ENCODE peak calls at places on chromosomes 13 and 19, in seven cellular contexts. Z is heart left ventricle, D is AG10803, K is fibroblast of lung, A is K562, S is HCT116, I is cardiac muscle cell. H is an unnamed sample.

GRCh38 chr19:31104451-31104850 is 244.8 kb downstream of the TSHZ3 start:
- DNase-seq in A (no peak), D (no peak), S (no peak), K (no peak), I (no peak), Z (no peak), H (no peak)

GRCh38 chr13:112391747-112392146 is 15.6 kb downstream of the SPACA7 start:
- DNase-seq in Z (no peak), S (no peak), I (no peak), D (no peak), A (no peak), K (no peak), H (no peak)

GRCh38 chr13:45121421-45121820 is 1.1 kb downstream of the GTF2F2 start:
- DNase-seq in Z (no peak), D (peak), K (peak), I (peak), S (peak), A (peak), H (no peak)

GRCh38 chr19:41997121-41997850 is 3.3 kb upstream of the ATP1A3 start:
- DNase-seq in D (peak), I (peak), S (no peak), A (peak), K (peak), Z (no peak), H (no peak)

GRCh38 chr13:91133941-91134772 is 213.3 kb upstream of the MIR17HG start:
- DNase-seq in Z (no peak), D (peak), K (peak), S (peak), I (peak), A (peak), H (peak)

GRCh38 chr19:33333615-33334014 is 31.3 kb upstream of the CEBPA start:
- DNase-seq in Z (no peak), S (no peak), D (no peak), K (no peak), I (no peak), A (no peak), H (no peak)

GRCh38 chr13:32837973-32838940 is 178.0 kb upstream of the KL start:
- DNase-seq in I (no peak), A (no peak), Z (no peak), S (no peak), K (no peak), D (no peak), H (no peak)

GRCh38 chr19:56750658-56751057 is 79.1 kb upstream of the ZNF835 start:
- DNase-seq in S (no peak), K (no peak), D (no peak), Z (no peak), I (no peak), A (no peak), H (no peak)

GRCh38 chr13:97544041-97544765 is 110.2 kb downstream of the RAP2A start:
- DNase-seq in S (no peak), D (peak), A (no peak), K (peak), Z (no peak), I (peak), H (no peak)

GRCh38 chr13:24671367-24672117 is 8.7 kb upstream of the ATP12A start:
- DNase-seq in Z (no peak), S (peak), K (peak), I (peak), D (peak), A (peak), H (peak)
- H3K4me3 ChIP-seq in Z (no peak), S (peak), K (no peak), I (no peak), D (peak), A (no peak), H (peak)

GRCh38 chr19:46803555-46803954 is 15.2 kb upstream of the SLC1A5 start:
- DNase-seq in A (no peak), S (no peak), Z (no peak), I (no peak), K (no peak), D (no peak), H (no peak)

GRCh38 chr19:46809534-46810272 is 21.3 kb upstream of the SLC1A5 start:
- DNase-seq in K (no peak), D (no peak), I (no peak), Z (no peak), A (no peak), S (no peak), H (no peak)

GRCh38 chr19:46802152-46802551 is 13.8 kb upstream of the SLC1A5 start:
- DNase-seq in K (no peak), D (no peak), A (no peak), S (no peak), I (no peak), Z (no peak), H (no peak)

GRCh38 chr19:46806651-46807050 is 18.3 kb upstream of the SLC1A5 start:
- DNase-seq in S (no peak), K (no peak), Z (no peak), D (no peak), I (no peak), A (no peak), H (no peak)
- H3K4me3 ChIP-seq in S (no peak), K (no peak), Z (no peak), D (no peak), I (no peak), A (no peak), H (no peak)

GRCh38 chr19:18008814-18009213 is 844 bp downstream of the ARRDC2 start:
- DNase-seq in A (no peak), Z (no peak), K (no peak), S (no peak), I (no peak), D (no peak), H (no peak)
- H3K4me3 ChIP-seq in A (no peak), Z (peak), K (no peak), S (no peak), I (no peak), D (no peak), H (peak)

GRCh38 chr13:51767100-51767499 is 36.9 kb downstream of the DHRS12 start:
- DNase-seq in K (no peak), D (no peak), Z (no peak), I (no peak), S (no peak), A (no peak), H (no peak)

GRCh38 chr13:51761638-51762350 is 42.2 kb downstream of the DHRS12 start:
- DNase-seq in A (no peak), Z (peak), K (no peak), S (no peak), I (no peak), D (peak), H (no peak)

GRCh38 chr13:51763486-51763885 is 40.5 kb downstream of the DHRS12 start:
- DNase-seq in I (no peak), S (no peak), Z (no peak), A (no peak), K (no peak), D (no peak), H (no peak)

GRCh38 chr13:51765142-51765515 is 38.8 kb downstream of the DHRS12 start:
- DNase-seq in S (no peak), I (no peak), K (peak), A (no peak), D (peak), Z (no peak), H (no peak)

DNA sequence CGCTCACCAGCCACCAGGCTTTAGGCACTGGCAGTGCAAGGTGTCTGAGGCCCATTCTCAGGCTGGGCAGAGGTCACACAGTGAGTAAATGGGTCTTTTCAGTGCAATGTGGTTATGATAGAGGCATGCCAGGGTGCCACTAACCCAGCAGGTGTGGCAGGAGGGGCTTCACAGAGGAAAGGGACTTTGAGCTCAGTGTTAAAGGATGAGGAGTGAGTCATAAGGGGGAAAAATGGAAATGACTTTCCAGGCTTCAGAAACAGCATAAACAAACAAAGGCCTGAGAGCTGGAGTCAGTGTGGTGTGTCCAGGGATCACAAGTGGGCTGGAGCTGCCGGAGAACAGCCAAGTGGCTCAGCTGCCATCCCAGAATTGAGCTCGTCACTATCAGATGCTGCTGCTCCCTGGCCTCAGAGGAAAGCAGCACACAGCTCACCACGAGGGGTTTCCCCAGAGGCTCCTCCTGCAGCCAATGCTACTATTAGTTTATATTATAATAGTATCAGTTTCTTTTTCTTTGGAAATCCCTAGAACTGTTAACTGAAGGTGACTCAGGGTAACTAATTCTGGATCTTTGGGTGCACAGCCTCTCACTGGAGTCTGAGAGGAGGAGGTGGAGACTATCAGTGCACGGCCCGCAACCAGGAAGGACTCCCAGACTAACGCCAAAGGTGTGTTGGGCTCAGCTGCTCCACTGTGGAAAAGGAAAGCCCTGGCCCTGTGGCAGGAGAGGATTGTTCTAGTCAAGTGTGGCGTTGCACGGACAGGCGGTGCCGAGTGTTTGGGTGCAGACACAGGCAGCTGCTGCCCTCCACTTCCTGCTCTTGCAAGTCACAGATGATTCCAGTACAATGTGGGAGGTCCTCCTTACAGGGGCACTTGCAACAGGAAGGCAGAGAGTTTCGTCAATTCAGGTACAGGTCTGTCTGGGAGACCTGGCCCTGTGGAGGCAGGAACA is 39.5 kb downstream of the DHRS12 start:
- DNase-seq in S (no peak), Z (peak), K (peak), I (peak), D (peak), A (no peak), H (peak)
- H3K4me3 ChIP-seq in S (no peak), Z (no peak), K (peak), I (no peak), D (no peak), A (no peak), H (no peak)

GRCh38 chr19:47093841-47094240 is 19.7 kb downstream of the ZC3H4 start:
- DNase-seq in Z (no peak), S (no peak), D (no peak), A (no peak), I (no peak), K (no peak), H (no peak)

GRCh38 chr19:47093254-47093653 is 20.3 kb downstream of the ZC3H4 start:
- DNase-seq in D (no peak), K (no peak), A (no peak), S (no peak), I (no peak), Z (no peak), H (no peak)

GRCh38 chr19:47095707-47096704 is 17.6 kb downstream of the ZC3H4 start:
- DNase-seq in S (peak), K (no peak), I (peak), Z (peak), A (no peak), D (no peak), H (peak)

GRCh38 chr19:47096721-47097120 is 16.9 kb downstream of the ZC3H4 start:
- DNase-seq in I (no peak), A (no peak), K (no peak), S (no peak), Z (peak), D (no peak), H (no peak)

GRCh38 chr19:47094557-47095517 is 18.7 kb downstream of the ZC3H4 start:
- DNase-seq in I (no peak), S (no peak), K (no peak), A (no peak), D (no peak), Z (no peak), H (no peak)
- H3K4me3 ChIP-seq in I (no peak), S (no peak), K (no peak), A (no peak), D (no peak), Z (no peak), H (no peak)

GRCh38 chr13:48412881-48413351 is at the start of gene LPAR6:
- DNase-seq in K (peak), D (peak), I (peak), A (no peak), Z (no peak), S (no peak), H (no peak)

GRCh38 chr13:48412100-48412556 is 785 bp downstream of the LPAR6 start:
- DNase-seq in S (no peak), Z (no peak), D (no peak), K (peak), A (no peak), I (peak), H (no peak)

GRCh38 chr13:48414501-48414900 is 1.6 kb upstream of the LPAR6 start:
- DNase-seq in K (no peak), A (no peak), S (no peak), D (no peak), Z (no peak), I (no peak), H (no peak)

GRCh38 chr13:48411281-48412099 is 1.4 kb downstream of the LPAR6 start:
- DNase-seq in D (no peak), I (peak), S (no peak), A (no peak), K (no peak), Z (no peak), H (no peak)

GRCh38 chr13:48410199-48410598 is 2.7 kb downstream of the LPAR6 start:
- DNase-seq in I (no peak), D (no peak), K (no peak), S (no peak), A (no peak), Z (no peak), H (no peak)
- H3K4me3 ChIP-seq in I (no peak), D (peak), K (peak), S (no peak), A (no peak), Z (peak), H (peak)

GRCh38 chr19:6076675-6077463 is 33.4 kb downstream of the RFX2 start:
- DNase-seq in K (peak), D (peak), Z (no peak), I (peak), S (no peak), A (no peak), H (peak)
- H3K4me3 ChIP-seq in K (no peak), D (peak), Z (no peak), I (no peak), S (no peak), A (no peak), H (peak)

GRCh38 chr13:110416131-110416584 is 109.1 kb downstream of the COL4A2 start:
- DNase-seq in Z (no peak), K (peak), D (peak), S (no peak), I (peak), A (no peak), H (no peak)

GRCh38 chr13:110414283-110414682 is 107.2 kb downstream of the COL4A2 start:
- DNase-seq in I (no peak), S (no peak), A (no peak), D (no peak), K (no peak), Z (no peak), H (no peak)

GRCh38 chr13:110417537-110417908 is 110.4 kb downstream of the COL4A2 start:
- DNase-seq in D (no peak), A (no peak), Z (no peak), I (no peak), K (no peak), S (no peak), H (no peak)

GRCh38 chr13:110413311-110414040 is 106.4 kb downstream of the COL4A2 start:
- DNase-seq in D (no peak), A (no peak), K (no peak), Z (no peak), S (no peak), I (no peak), H (no peak)

GRCh38 chr13:110415669-110416068 is 108.6 kb downstream of the COL4A2 start:
- DNase-seq in A (peak), D (no peak), I (no peak), Z (peak), S (peak), K (no peak), H (no peak)
- H3K4me3 ChIP-seq in A (no peak), D (no peak), I (no peak), Z (no peak), S (no peak), K (no peak), H (no peak)